ENCODE peak calls at places on chromosomes 7 and 10, in four cellular contexts. One of them, this sample, is unnamed. For H3K27me3, the result is how much of the 10 kb centered on the place peaks cover.

GRCh38 chr7:116952640-116953371 is 495 bp upstream of the ST7 start:
- DNase-seq in GM12878: no peak
- DNase-seq in transverse colon: peak
- DNase-seq in stomach: peak
- DNase-seq in this sample: peak

GRCh38 chr10:88497878-88498277 is 85.2 kb downstream of the RNLS start:
- DNase-seq in transverse colon: no peak
- DNase-seq in stomach: no peak
- DNase-seq in GM12878: no peak
- DNase-seq in this sample: no peak

GRCh38 chr10:29957887-29958330 is 101.5 kb downstream of the JCAD start:
- DNase-seq in stomach: no peak
- DNase-seq in transverse colon: no peak
- DNase-seq in GM12878: no peak
- DNase-seq in this sample: peak

GRCh38 chr10:122373713-122374112 is 795 bp upstream of the PLEKHA1 start:
- DNase-seq in transverse colon: peak
- DNase-seq in stomach: no peak
- DNase-seq in GM12878: no peak
- DNase-seq in this sample: no peak

GRCh38 chr10:31896972-31897384 is 31.7 kb downstream of the ARHGAP12 start:
- DNase-seq in stomach: no peak
- DNase-seq in GM12878: no peak
- DNase-seq in transverse colon: no peak
- DNase-seq in this sample: no peak

GRCh38 chr10:78331391-78331922 is 297.8 kb downstream of the RPS24 start:
- DNase-seq in stomach: no peak
- DNase-seq in GM12878: no peak
- DNase-seq in transverse colon: no peak
- DNase-seq in this sample: no peak

GRCh38 chr7:13990319-13990983 is 985 bp upstream of the ETV1 start:
- DNase-seq in stomach: peak
- DNase-seq in transverse colon: peak
- DNase-seq in GM12878: no peak
- DNase-seq in this sample: peak

GRCh38 chr10:119849031-119849789 is 23.4 kb downstream of the MCMBP start:
- DNase-seq in GM12878: no peak
- DNase-seq in stomach: no peak
- DNase-seq in transverse colon: no peak
- DNase-seq in this sample: no peak

GRCh38 chr10:77571490-77571889 is 66.1 kb downstream of the KCNMA1 start:
- DNase-seq in stomach: peak
- DNase-seq in GM12878: no peak
- DNase-seq in transverse colon: peak
- DNase-seq in this sample: no peak

GRCh38 chr10:130002606-130003005 is 38.5 kb upstream of the EBF3 start:
- DNase-seq in GM12878: no peak
- DNase-seq in transverse colon: no peak
- DNase-seq in stomach: no peak
- DNase-seq in this sample: no peak

GRCh38 chr10:69392481-69393000 is 24.2 kb downstream of the TACR2 start:
- DNase-seq in transverse colon: peak
- DNase-seq in GM12878: peak
- DNase-seq in stomach: peak
- DNase-seq in this sample: peak

GRCh38 chr7:100886936-100887185 is 2.7 kb downstream of the UFSP1 start:
- DNase-seq in GM12878: no peak
- DNase-seq in transverse colon: no peak
- DNase-seq in stomach: no peak
- DNase-seq in this sample: no peak

GRCh38 chr10:5242585-5242984 is 45.9 kb downstream of the AKR1C4 start:
- DNase-seq in transverse colon: no peak
- DNase-seq in GM12878: no peak
- DNase-seq in stomach: no peak
- DNase-seq in this sample: no peak

GRCh38 chr10:35910234-35910633 is 268.1 kb upstream of the FZD8 start:
- DNase-seq in stomach: no peak
- DNase-seq in GM12878: no peak
- DNase-seq in transverse colon: no peak
- DNase-seq in this sample: no peak

GRCh38 chr10:9733764-9734163 is 1283.9 kb upstream of the CELF2 start:
- DNase-seq in GM12878: no peak
- DNase-seq in stomach: no peak
- DNase-seq in transverse colon: no peak
- DNase-seq in this sample: no peak

GRCh38 chr10:111206521-111206920 is 129.7 kb downstream of the ADRA2A start:
- DNase-seq in transverse colon: peak
- DNase-seq in stomach: no peak
- DNase-seq in GM12878: no peak
- DNase-seq in this sample: no peak

GRCh38 chr7:47901542-47901941 is 46.7 kb downstream of the PKD1L1 start:
- DNase-seq in stomach: no peak
- DNase-seq in GM12878: no peak
- DNase-seq in transverse colon: no peak
- DNase-seq in this sample: no peak

GRCh38 chr10:81963606-81964005 is 88.6 kb downstream of the NRG3 start:
- DNase-seq in transverse colon: no peak
- DNase-seq in GM12878: no peak
- DNase-seq in stomach: no peak
- DNase-seq in this sample: no peak

GRCh38 chr10:23376175-23376787 is 31.7 kb upstream of the C10orf67 start:
- DNase-seq in stomach: no peak
- DNase-seq in transverse colon: no peak
- DNase-seq in GM12878: no peak
- DNase-seq in this sample: no peak

GRCh38 chr7:149427096-149427680 is 33.7 kb downstream of the ZNF777 start:
- DNase-seq in transverse colon: no peak
- DNase-seq in GM12878: no peak
- DNase-seq in stomach: no peak
- DNase-seq in this sample: no peak

GRCh38 chr7:149423441-149423970 is 37.4 kb downstream of the ZNF777 start:
- DNase-seq in GM12878: no peak
- DNase-seq in stomach: no peak
- DNase-seq in transverse colon: no peak
- DNase-seq in this sample: no peak

GRCh38 chr7:149420006-149420405 is 40.9 kb downstream of the ZNF777 start:
- DNase-seq in transverse colon: no peak
- DNase-seq in stomach: no peak
- DNase-seq in GM12878: no peak
- DNase-seq in this sample: no peak

GRCh38 chr7:149422914-149423285 is 38.0 kb downstream of the ZNF777 start:
- DNase-seq in transverse colon: peak
- DNase-seq in GM12878: no peak
- DNase-seq in stomach: peak
- DNase-seq in this sample: no peak

GRCh38 chr7:149422065-149422913 is 38.6 kb downstream of the ZNF777 start:
- DNase-seq in stomach: peak
- DNase-seq in transverse colon: peak
- DNase-seq in GM12878: peak
- DNase-seq in this sample: peak
- TF ChIP-seq CTCF in stomach: peak
- TF ChIP-seq CTCF in transverse colon: peak
- TF ChIP-seq CTCF in GM12878: peak
- TF ChIP-seq CTCF in this sample: peak

GRCh38 chr10:11177926-11178453 is 160.3 kb downstream of the CELF2 start:
- DNase-seq in GM12878: no peak
- DNase-seq in transverse colon: peak
- DNase-seq in stomach: no peak
- DNase-seq in this sample: no peak
- H3K27me3 ChIP-seq in GM12878: under half
- H3K27me3 ChIP-seq in transverse colon: under half
- H3K27me3 ChIP-seq in stomach: under half
- H3K27me3 ChIP-seq in this sample: under half

GRCh38 chr10:97023401-97024180 is 162.2 kb downstream of the SLIT1 start:
- DNase-seq in stomach: no peak
- DNase-seq in transverse colon: no peak
- DNase-seq in GM12878: no peak
- DNase-seq in this sample: no peak
- H3K27ac ChIP-seq in stomach: peak
- H3K27ac ChIP-seq in transverse colon: peak
- H3K27ac ChIP-seq in GM12878: peak
- H3K27ac ChIP-seq in this sample: peak

GRCh38 chr10:124565565-124566221 is 104.1 kb downstream of the LHPP start:
- DNase-seq in transverse colon: no peak
- DNase-seq in stomach: peak
- DNase-seq in GM12878: no peak
- DNase-seq in this sample: peak
- TF ChIP-seq CTCF in transverse colon: no peak
- TF ChIP-seq CTCF in stomach: no peak
- TF ChIP-seq CTCF in GM12878: peak
- TF ChIP-seq CTCF in this sample: no peak

GRCh38 chr10:100788027-100788900 is 42.9 kb downstream of the PAX2 start:
- DNase-seq in transverse colon: no peak
- DNase-seq in GM12878: no peak
- DNase-seq in stomach: no peak
- DNase-seq in this sample: no peak
- H3K27me3 ChIP-seq in transverse colon: under half
- H3K27me3 ChIP-seq in GM12878: under half
- H3K27me3 ChIP-seq in stomach: under half
- H3K27me3 ChIP-seq in this sample: under half

DNA sequence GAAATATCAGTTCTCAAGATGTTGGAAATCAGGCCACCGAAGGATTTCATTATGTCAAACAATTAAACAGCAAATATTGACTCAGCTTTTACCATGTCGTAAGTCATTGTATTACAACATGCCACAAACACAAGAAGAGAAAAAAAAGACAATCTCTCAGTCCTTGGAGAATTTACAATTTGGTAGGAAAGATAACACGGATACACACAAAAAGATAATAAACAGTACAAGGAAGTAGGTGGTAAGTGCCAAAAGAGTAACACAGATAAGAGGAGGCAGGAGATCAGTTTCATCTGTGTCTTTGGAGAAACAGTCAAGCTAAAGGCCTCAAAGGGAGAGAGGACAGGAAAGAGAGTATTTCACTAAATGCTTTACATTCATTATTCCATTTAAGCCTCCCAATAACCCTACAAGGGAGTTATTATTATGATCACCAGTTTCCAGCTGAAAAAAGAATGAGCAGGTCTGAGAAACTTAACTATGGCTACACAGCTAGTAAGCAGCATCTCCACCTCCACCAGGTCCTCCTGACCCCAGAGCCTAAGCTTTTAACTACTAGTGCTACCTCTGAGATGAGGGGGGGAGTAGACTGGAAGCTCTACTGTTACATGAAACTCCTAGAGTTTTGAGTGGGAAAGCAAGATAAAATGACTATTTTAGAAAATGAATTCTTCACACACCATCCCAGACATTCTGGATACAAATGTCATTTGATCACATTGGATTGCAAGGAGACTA is 13.9 kb upstream of the DNAJC1 start:
- DNase-seq in stomach: no peak
- DNase-seq in GM12878: no peak
- DNase-seq in transverse colon: no peak
- DNase-seq in this sample: no peak
- H3K27ac ChIP-seq in stomach: no peak
- H3K27ac ChIP-seq in GM12878: no peak
- H3K27ac ChIP-seq in transverse colon: no peak
- H3K27ac ChIP-seq in this sample: no peak

GRCh38 chr7:44615149-44615611 is 8.8 kb downstream of the OGDH start:
- DNase-seq in GM12878: no peak
- DNase-seq in stomach: peak
- DNase-seq in transverse colon: peak
- DNase-seq in this sample: no peak
- TF ChIP-seq CTCF in GM12878: no peak
- TF ChIP-seq CTCF in stomach: no peak
- TF ChIP-seq CTCF in transverse colon: no peak
- TF ChIP-seq CTCF in this sample: no peak